ENCODE peak calls at places on chromosomes 12 and 14, in eight cellular contexts. L, X, P, C, G, Y, O and J are unnamed samples.

GRCh38 chr12:23618718-23619117 is 330.8 kb downstream of the SOX5 start:
- DNase-seq in P (no peak), L (no peak), G (no peak), Y (no peak), C (no peak), O (no peak), X (no peak), J (no peak)

GRCh38 chr12:25761356-25761755 is 197.1 kb upstream of the RASSF8 start:
- DNase-seq in L (no peak), C (no peak), G (no peak), Y (no peak), P (no peak), X (no peak), O (no peak), J (no peak)

GRCh38 chr14:75715926-75716780 is 55.1 kb downstream of the TTLL5 start:
- DNase-seq in G (no peak), L (no peak), C (peak), X (no peak), O (no peak), P (peak), Y (no peak), J (peak)

GRCh38 chr12:49507139-49507538 is 31.7 kb upstream of the KCNH3 start:
- DNase-seq in X (no peak), O (no peak), C (peak), Y (no peak), L (no peak), P (peak), G (no peak), J (peak)

GRCh38 chr12:103748875-103749274 is 92.2 kb downstream of the NT5DC3 start:
- DNase-seq in L (no peak), C (no peak), P (no peak), G (no peak), X (no peak), Y (no peak), O (no peak), J (no peak)

GRCh38 chr14:62947291-62947690 is 98.0 kb downstream of the KCNH5 start:
- DNase-seq in O (no peak), G (no peak), X (no peak), Y (no peak), L (no peak), C (peak), P (no peak), J (no peak)

GRCh38 chr12:113149361-113150150 is at the start of gene CFAP73:
- DNase-seq in L (peak), G (peak), Y (no peak), O (no peak), P (peak), C (peak), X (peak), J (peak)

GRCh38 chr14:106377432-106377831 is 851.0 kb downstream of the TMEM121 start:
- DNase-seq in C (no peak), Y (no peak), X (no peak), O (no peak), G (no peak), L (no peak), P (no peak), J (no peak)

GRCh38 chr12:63844391-63845341 is at the start of gene SRGAP1:
- DNase-seq in C (peak), L (peak), X (peak), P (peak), G (peak), Y (no peak), O (no peak), J (peak)

GRCh38 chr14:101220921-101221510 is 317.5 kb upstream of the RTL1 start:
- DNase-seq in L (no peak), Y (no peak), P (no peak), G (no peak), X (no peak), O (peak), C (no peak), J (no peak)

GRCh38 chr12:102093319-102093718 is 26.6 kb downstream of the NUP37 start:
- DNase-seq in G (no peak), O (no peak), C (no peak), P (peak), Y (no peak), L (no peak), X (no peak), J (peak)

GRCh38 chr12:71240941-71241340 is 83.1 kb upstream of the TSPAN8 start:
- DNase-seq in P (no peak), G (no peak), O (no peak), L (no peak), Y (no peak), X (no peak), C (no peak), J (no peak)

GRCh38 chr12:110279976-110280783 is 867 bp upstream of the ATP2A2 start:
- DNase-seq in X (peak), P (peak), C (peak), G (no peak), Y (peak), O (peak), L (no peak), J (no peak)

GRCh38 chr12:57560516-57560915 is 10.7 kb downstream of the KIF5A start:
- DNase-seq in O (no peak), Y (no peak), X (no peak), P (no peak), C (no peak), L (no peak), G (no peak), J (no peak)

GRCh38 chr12:124126950-124127349 is 153.9 kb downstream of the ZNF664 start:
- DNase-seq in L (no peak), X (no peak), P (no peak), Y (no peak), G (no peak), C (no peak), O (no peak), J (no peak)

GRCh38 chr12:114664661-114665320 is 19.2 kb downstream of the TBX3 start:
- DNase-seq in L (peak), Y (no peak), O (no peak), G (no peak), X (no peak), P (no peak), C (no peak), J (no peak)

GRCh38 chr12:56941299-56942017 is 7.2 kb upstream of the SDR9C7 start:
- DNase-seq in Y (no peak), O (no peak), P (peak), G (no peak), C (peak), L (no peak), X (no peak), J (peak)

GRCh38 chr12:125021771-125022170 is 28.3 kb downstream of the BRI3BP start:
- DNase-seq in O (no peak), G (no peak), L (no peak), X (no peak), P (no peak), Y (no peak), C (no peak), J (no peak)

GRCh38 chr14:80615831-80616230 is 325.7 kb downstream of the CEP128 start:
- DNase-seq in C (no peak), Y (no peak), L (no peak), O (no peak), X (no peak), P (no peak), G (no peak), J (no peak)